ENCODE peak calls at places on chromosomes 16 and 17, in nine cellular contexts. W is aorta; N is neuronal stem cell; X is stomach; M is mammary epithelial cell; E is OCI-LY7; S is tibial artery; L is left ventricle myocardium inferior; Z is naive thymus-derived CD4-positive, alpha-beta T cell. U is an unnamed sample.

GRCh38 chr16:3173892-3174617 is 13.9 kb upstream of the OR1F1 start:
- DNase-seq in M (peak), X (no peak), N (no peak), L (no peak), E (peak), W (peak), S (no peak), Z (no peak), U (no peak)

GRCh38 chr17:18230288-18231141 is 5.1 kb downstream of the LLGL1 start:
- DNase-seq in L (no peak), S (no peak), W (no peak), M (no peak), X (no peak), Z (no peak), N (no peak), E (no peak), U (peak)

GRCh38 chr16:1771864-1772361 is 570 bp upstream of the NME3 start:
- DNase-seq in N (peak), X (no peak), M (no peak), S (no peak), W (no peak), L (no peak), Z (peak), E (peak), U (no peak)

GRCh38 chr17:10729334-10730193 is at the start of gene TMEM220:
- DNase-seq in W (peak), L (peak), Z (peak), M (peak), N (peak), X (peak), E (no peak), S (peak), U (peak)

GRCh38 chr16:87279094-87279658 is 38.0 kb downstream of the C16orf95 start:
- DNase-seq in M (no peak), X (no peak), N (no peak), L (no peak), W (no peak), Z (no peak), S (no peak), E (no peak), U (no peak)

GRCh38 chr17:31535581-31535981 is 144.1 kb downstream of the RAB11FIP4 start:
- DNase-seq in N (no peak), M (no peak), Z (no peak), X (no peak), W (no peak), S (no peak), L (no peak), E (peak), U (no peak)

GRCh38 chr17:75561927-75562603 is 25.5 kb upstream of the MYO15B start:
- DNase-seq in W (no peak), N (no peak), S (no peak), Z (no peak), M (no peak), X (peak), L (no peak), E (no peak), U (no peak)

GRCh38 chr16:57889960-57890751 is 80.8 kb downstream of the CNGB1 start:
- DNase-seq in M (no peak), L (no peak), E (no peak), Z (no peak), X (no peak), S (peak), N (no peak), W (no peak), U (no peak)

GRCh38 chr17:19727466-19728113 is 11.2 kb upstream of the SLC47A2 start:
- DNase-seq in Z (no peak), N (no peak), X (no peak), L (peak), E (no peak), S (peak), W (no peak), M (peak), U (peak)

GRCh38 chr16:28189237-28189636 is 22.5 kb downstream of the XPO6 start:
- DNase-seq in M (no peak), X (no peak), Z (no peak), W (no peak), S (no peak), N (no peak), E (no peak), L (no peak), U (no peak)

GRCh38 chr16:24041834-24042631 is 206.2 kb downstream of the PRKCB start:
- DNase-seq in N (peak), X (peak), E (peak), S (peak), Z (peak), W (no peak), M (peak), L (peak), U (peak)

GRCh38 chr16:89317101-89317671 is 99.7 kb downstream of the ZNF778 start:
- DNase-seq in S (no peak), M (no peak), X (no peak), Z (no peak), N (no peak), W (no peak), E (no peak), L (no peak), U (no peak)
- H3K27ac ChIP-seq in S (no peak), M (no peak), X (peak), Z (peak), N (no peak), W (no peak), E (no peak), L (peak), U (no peak)

GRCh38 chr16:89179148-89179484 is 7.6 kb downstream of the CDH15 start:
- DNase-seq in E (no peak), W (no peak), X (no peak), Z (no peak), M (no peak), S (no peak), L (no peak), N (no peak), U (no peak)

GRCh38 chr16:89177501-89177900 is 6.0 kb downstream of the CDH15 start:
- DNase-seq in L (no peak), X (no peak), M (no peak), S (no peak), E (no peak), Z (no peak), N (no peak), W (no peak), U (no peak)

GRCh38 chr16:89179656-89180315 is 8.2 kb downstream of the CDH15 start:
- DNase-seq in N (no peak), S (no peak), Z (no peak), X (no peak), M (no peak), L (no peak), W (no peak), E (no peak), U (no peak)

GRCh38 chr16:89176717-89177116 is 5.2 kb downstream of the CDH15 start:
- DNase-seq in N (no peak), Z (no peak), X (no peak), W (no peak), S (no peak), E (no peak), L (no peak), M (no peak), U (no peak)

GRCh38 chr16:89178453-89179147 is 7.1 kb downstream of the CDH15 start:
- DNase-seq in E (no peak), W (no peak), Z (no peak), X (no peak), S (no peak), M (peak), N (no peak), L (no peak), U (no peak)
- H3K27ac ChIP-seq in E (no peak), W (no peak), Z (no peak), X (no peak), S (no peak), M (no peak), N (no peak), L (no peak), U (no peak)

GRCh38 chr17:57915980-57916757 is 39.0 kb downstream of the CUEDC1 start:
- DNase-seq in N (peak), M (no peak), W (no peak), E (no peak), L (no peak), Z (no peak), X (no peak), S (no peak), U (no peak)
- H3K27ac ChIP-seq in N (peak), M (no peak), W (no peak), E (no peak), L (peak), Z (no peak), X (peak), S (peak), U (peak)

GRCh38 chr17:59907467-59907866 is 14.5 kb downstream of the RPS6KB1 start:
- DNase-seq in Z (no peak), M (no peak), S (no peak), L (no peak), N (no peak), E (no peak), X (no peak), W (no peak), U (no peak)
- H3K27ac ChIP-seq in Z (no peak), M (no peak), S (no peak), L (no peak), N (no peak), E (no peak), X (no peak), W (no peak), U (no peak)

GRCh38 chr16:83058376-83058775 is 431.6 kb downstream of the CDH13 start:
- DNase-seq in N (no peak), Z (no peak), L (no peak), W (no peak), X (no peak), S (no peak), E (no peak), M (no peak), U (no peak)

GRCh38 chr16:83054302-83054701 is 427.5 kb downstream of the CDH13 start:
- DNase-seq in X (no peak), N (no peak), W (no peak), E (no peak), M (peak), L (no peak), Z (no peak), S (no peak), U (no peak)

DNA sequence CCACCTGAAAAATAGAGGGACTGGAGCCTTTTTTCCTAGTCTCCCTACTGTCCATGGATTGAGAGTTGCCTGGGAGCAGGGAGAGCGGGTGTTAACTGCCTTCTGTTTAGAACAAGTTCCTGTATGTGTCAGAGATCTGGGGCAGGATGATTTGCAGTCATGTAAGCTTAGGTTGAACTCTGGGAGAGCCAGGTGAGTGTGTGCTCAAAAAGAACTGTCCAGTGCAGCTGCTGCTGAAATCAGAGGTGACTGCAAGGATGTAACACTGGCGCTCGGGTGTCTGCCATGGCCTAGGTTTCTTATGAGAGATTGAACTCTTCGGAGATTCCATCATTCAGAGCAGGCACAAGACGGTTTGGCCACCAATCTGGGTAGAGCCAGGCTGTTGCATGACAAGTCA is 432.5 kb downstream of the CDH13 start:
- DNase-seq in N (no peak), Z (no peak), X (no peak), E (no peak), W (no peak), M (peak), L (no peak), S (no peak), U (no peak)
- H3K27ac ChIP-seq in N (no peak), Z (no peak), X (no peak), E (no peak), W (no peak), M (no peak), L (no peak), S (no peak), U (no peak)

U was measured in substantia nigra.